ENCODE peak calls at places on chromosomes 11 and 22, in seven cellular contexts. L is coronary artery, E is pancreas, D is cardiac fibroblast, X is upper lobe of right lung, I is vagina, J is lower leg skin. S is an unnamed sample.

GRCh38 chr11:14413307-14414072 is 54.5 kb upstream of the RRAS2 start:
- DNase-seq in L (no peak), E (no peak), D (peak), X (no peak), I (no peak), J (no peak), S (peak)

GRCh38 chr11:86497310-86497709 is 122.6 kb downstream of the CCDC81 start:
- DNase-seq in L (no peak), E (no peak), D (peak), X (no peak), I (no peak), J (peak), S (peak)

GRCh38 chr11:37946155-37946766 is 1348.2 kb upstream of the RAG2 start:
- DNase-seq in L (no peak), E (no peak), D (peak), X (no peak), I (no peak), J (no peak), S (peak)

GRCh38 chr11:130131957-130132850 is 27.4 kb upstream of the ST14 start:
- DNase-seq in L (no peak), E (no peak), D (peak), X (no peak), I (no peak), J (no peak), S (peak)

GRCh38 chr11:36464720-36465119 is 45.4 kb downstream of the TRAF6 start:
- DNase-seq in L (no peak), E (no peak), D (no peak), X (no peak), I (no peak), J (no peak), S (no peak)

GRCh38 chr11:84720706-84721402 is 906.3 kb downstream of the DLG2 start:
- DNase-seq in L (no peak), E (peak), D (peak), X (peak), I (no peak), J (no peak), S (peak)

GRCh38 chr11:133522344-133522743 is 10.0 kb downstream of the OPCML start:
- DNase-seq in L (no peak), E (no peak), D (no peak), X (no peak), I (no peak), J (no peak), S (no peak)

GRCh38 chr22:48393041-48393370 is 1434.7 kb downstream of the BRD1 start:
- DNase-seq in L (no peak), E (no peak), D (no peak), X (no peak), I (no peak), J (peak), S (no peak)

GRCh38 chr11:28107331-28107725 is 628 bp downstream of the KIF18A start:
- DNase-seq in L (peak), E (no peak), D (no peak), X (no peak), I (no peak), J (no peak), S (no peak)

GRCh38 chr11:1548221-1549070 is 23.6 kb downstream of the DUSP8 start:
- DNase-seq in L (peak), E (peak), D (peak), X (peak), I (no peak), J (no peak), S (no peak)

GRCh38 chr11:78039919-78040671 is 17.0 kb upstream of the KCTD14 start:
- DNase-seq in L (no peak), E (peak), D (peak), X (peak), I (no peak), J (peak), S (peak)

GRCh38 chr11:27460571-27460970 is 12.0 kb downstream of the LGR4 start:
- DNase-seq in L (no peak), E (no peak), D (no peak), X (no peak), I (no peak), J (no peak), S (no peak)

GRCh38 chr22:29427176-29427760 is 11.1 kb upstream of the RFPL1 start:
- DNase-seq in L (peak), E (no peak), D (no peak), X (no peak), I (peak), J (peak), S (no peak)

GRCh38 chr11:27934830-27935145 is 173.2 kb downstream of the KIF18A start:
- DNase-seq in L (no peak), E (no peak), D (peak), X (no peak), I (no peak), J (no peak), S (peak)

GRCh38 chr11:76795285-76795935 is 12.3 kb downstream of the TSKU start:
- DNase-seq in L (peak), E (no peak), D (no peak), X (no peak), I (peak), J (no peak), S (no peak)

GRCh38 chr11:8814923-8815240 is 96.1 kb upstream of the AKIP1 start:
- DNase-seq in L (no peak), E (no peak), D (no peak), X (no peak), I (no peak), J (no peak), S (peak)

GRCh38 chr22:32043391-32043790 is 330 bp downstream of the SLC5A1 start:
- DNase-seq in L (no peak), E (no peak), D (no peak), X (no peak), I (no peak), J (no peak), S (no peak)

GRCh38 chr11:36375348-36376314 is 79.5 kb downstream of the PRR5L start:
- DNase-seq in L (no peak), E (no peak), D (no peak), X (no peak), I (no peak), J (no peak), S (peak)

GRCh38 chr11:102458531-102458930 is 6.0 kb upstream of the TMEM123 start:
- DNase-seq in L (no peak), E (no peak), D (peak), X (no peak), I (no peak), J (no peak), S (no peak)

GRCh38 chr22:26033071-26033470 is 136.2 kb upstream of the SEZ6L start:
- DNase-seq in L (no peak), E (no peak), D (no peak), X (no peak), I (no peak), J (no peak), S (no peak)

GRCh38 chr11:95996621-95997020 is 72.7 kb upstream of the MTMR2 start:
- DNase-seq in L (no peak), E (no peak), D (no peak), X (no peak), I (no peak), J (no peak), S (no peak)

GRCh38 chr11:30573951-30574350 is 12.2 kb downstream of the MPPED2 start:
- DNase-seq in L (no peak), E (no peak), D (no peak), X (no peak), I (no peak), J (no peak), S (no peak)

GRCh38 chr11:10878408-10879214 is 20.8 kb upstream of the ZBED5 start:
- DNase-seq in L (no peak), E (no peak), D (peak), X (no peak), I (no peak), J (no peak), S (peak)

GRCh38 chr11:118620529-118621070 is 13.2 kb downstream of the PHLDB1 start:
- DNase-seq in L (no peak), E (peak), D (peak), X (peak), I (no peak), J (peak), S (no peak)

GRCh38 chr11:5369793-5370192 is 13.8 kb upstream of the OR51M1 start:
- DNase-seq in L (no peak), E (no peak), D (peak), X (no peak), I (no peak), J (no peak), S (peak)

GRCh38 chr11:31477528-31478255 is 31.7 kb downstream of the IMMP1L start:
- DNase-seq in L (no peak), E (no peak), D (no peak), X (no peak), I (no peak), J (no peak), S (no peak)

GRCh38 chr11:69052343-69053168 is 3.8 kb downstream of the TPCN2 start:
- DNase-seq in L (no peak), E (peak), D (no peak), X (no peak), I (no peak), J (no peak), S (no peak)

GRCh38 chr22:44317886-44318637 is 5.3 kb upstream of the SHISAL1 start:
- DNase-seq in L (no peak), E (peak), D (no peak), X (no peak), I (no peak), J (no peak), S (no peak)

GRCh38 chr22:44473166-44473565 is 24.9 kb downstream of the RTL6 start:
- DNase-seq in L (no peak), E (no peak), D (peak), X (no peak), I (no peak), J (peak), S (no peak)

DNA sequence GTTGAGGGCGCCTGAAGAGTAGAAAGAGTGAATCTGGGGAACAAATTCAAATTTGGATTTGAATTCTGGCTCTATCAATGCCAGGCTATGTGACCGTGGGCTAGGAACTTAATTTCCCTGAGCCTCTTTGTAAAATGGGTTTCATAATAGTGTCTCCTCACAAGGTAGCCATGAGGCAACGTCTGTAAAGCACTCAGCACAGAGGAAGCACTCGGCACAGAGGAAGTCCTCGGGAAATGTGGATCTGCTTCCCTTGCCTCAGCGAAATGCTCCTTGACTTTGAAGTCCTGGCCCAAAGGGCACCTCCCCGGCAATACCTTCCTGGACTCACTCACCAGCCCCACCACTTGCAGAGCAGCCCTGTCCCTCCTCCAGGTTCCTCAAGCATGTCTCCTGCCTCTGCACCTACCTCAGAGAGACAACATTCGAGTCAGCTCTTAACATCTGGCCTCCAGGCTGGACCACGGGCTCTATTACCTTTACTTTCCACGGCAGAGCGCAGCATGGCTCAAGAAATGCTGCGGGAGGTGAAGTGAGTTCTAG is 17.7 kb downstream of the CD6 start:
- DNase-seq in L (no peak), E (no peak), D (no peak), X (no peak), I (no peak), J (no peak), S (no peak)
- H3K4me3 ChIP-seq in L (no peak), E (no peak), D (no peak), X (no peak), I (no peak), J (no peak), S (no peak)

GRCh38 chr22:23753371-23753770 is 854 bp downstream of the VPREB3 start:
- DNase-seq in L (no peak), E (no peak), D (no peak), X (no peak), I (no peak), J (no peak), S (no peak)
- TF ChIP-seq CTCF in L (no peak), E (no peak), D (no peak), X (no peak), I (no peak), J (no peak), S (no peak)

GRCh38 chr22:45975266-45976161 is 1.4 kb downstream of the WNT7B start:
- DNase-seq in L (no peak), E (no peak), D (no peak), X (no peak), I (no peak), J (no peak), S (no peak)
- H3K4me3 ChIP-seq in L (peak), E (no peak), D (no peak), X (peak), I (peak), J (no peak), S (no peak)

GRCh38 chr11:22177186-22177585 is 15.7 kb upstream of the ANO5 start:
- DNase-seq in L (no peak), E (no peak), D (no peak), X (no peak), I (no peak), J (no peak), S (no peak)
- TF ChIP-seq CTCF in L (no peak), E (no peak), D (no peak), X (no peak), I (no peak), J (no peak), S (no peak)

DNA sequence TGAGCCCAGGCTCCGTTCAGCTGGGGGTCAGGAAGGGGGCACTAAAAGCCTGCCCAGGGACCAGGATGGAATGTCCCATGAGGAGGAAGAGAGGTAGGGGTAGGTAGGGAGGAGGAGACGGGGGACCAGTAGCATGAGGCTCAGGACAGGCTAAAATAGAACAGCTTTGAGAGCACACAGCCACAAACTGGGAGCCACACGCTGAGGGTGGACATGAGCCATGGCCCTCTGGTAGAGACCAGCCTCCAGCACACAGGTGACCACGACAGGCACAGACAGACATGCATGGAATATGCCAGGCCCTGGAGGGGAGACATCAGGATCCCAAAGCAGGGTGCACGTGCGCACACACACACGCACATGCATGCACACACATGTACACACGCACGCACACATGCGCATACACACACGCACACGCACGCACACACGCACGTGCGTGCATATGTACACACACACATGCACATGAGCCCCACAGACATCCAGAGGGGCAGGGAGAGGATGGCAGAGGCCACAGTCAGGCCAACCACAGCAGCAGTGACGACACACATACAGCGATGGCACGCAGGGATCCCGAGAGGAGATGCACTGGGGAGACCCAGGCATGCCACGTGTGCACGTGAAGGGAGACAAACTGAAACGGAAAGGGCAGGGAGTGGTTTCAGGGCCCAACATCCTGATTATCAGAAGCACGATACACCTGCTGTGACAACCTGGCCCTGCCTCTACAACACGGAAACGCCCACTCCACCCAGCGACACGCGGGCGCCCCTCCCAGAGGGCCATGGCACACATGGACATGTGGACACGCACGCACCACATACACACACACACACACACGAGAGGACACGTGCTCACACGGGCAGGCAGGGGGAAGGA is 25.7 kb downstream of the LRRC10B start:
- DNase-seq in L (no peak), E (no peak), D (no peak), X (no peak), I (no peak), J (no peak), S (no peak)
- H3K4me3 ChIP-seq in L (no peak), E (no peak), D (no peak), X (no peak), I (no peak), J (no peak), S (no peak)

GRCh38 chr11:71356904-71357303 is 91.3 kb downstream of the DHCR7 start:
- DNase-seq in L (no peak), E (no peak), D (no peak), X (no peak), I (no peak), J (no peak), S (no peak)

GRCh38 chr11:71356280-71356876 is 91.8 kb downstream of the DHCR7 start:
- DNase-seq in L (no peak), E (no peak), D (no peak), X (no peak), I (no peak), J (no peak), S (no peak)

GRCh38 chr11:71358963-71359567 is 89.1 kb downstream of the DHCR7 start:
- DNase-seq in L (no peak), E (no peak), D (no peak), X (no peak), I (no peak), J (no peak), S (no peak)

GRCh38 chr11:71357414-71357813 is 90.8 kb downstream of the DHCR7 start:
- DNase-seq in L (no peak), E (no peak), D (no peak), X (no peak), I (no peak), J (no peak), S (no peak)

DNA sequence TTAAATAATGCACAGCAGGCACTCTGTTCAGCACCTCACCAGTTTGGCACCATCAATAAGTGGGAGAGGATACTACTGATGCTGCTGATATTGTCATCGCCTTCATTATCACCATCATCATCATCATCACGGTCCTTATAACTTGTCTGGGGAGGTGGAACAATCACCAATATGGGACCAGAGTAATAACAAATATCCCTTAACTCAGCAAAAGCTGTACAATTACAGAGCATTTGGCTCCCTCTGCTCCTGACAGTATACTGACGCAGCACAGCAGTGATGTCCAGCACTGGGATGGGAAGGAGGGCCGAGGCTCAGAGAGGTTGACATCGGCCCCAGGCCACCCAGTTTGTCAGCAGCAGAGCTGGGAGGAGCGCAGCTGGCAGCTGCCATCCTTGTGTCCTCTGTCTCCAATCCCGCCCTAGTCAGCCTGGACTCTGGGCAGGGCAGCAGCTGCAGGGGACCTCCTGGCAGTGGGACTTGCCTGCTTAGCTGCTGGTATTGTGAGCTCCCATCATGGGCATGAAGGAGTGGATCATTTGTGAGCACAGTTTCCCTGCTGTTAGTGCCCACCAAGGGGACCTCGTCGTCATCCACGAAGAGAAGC is 90.0 kb downstream of the DHCR7 start:
- DNase-seq in L (no peak), E (no peak), D (no peak), X (no peak), I (no peak), J (no peak), S (no peak)
- TF ChIP-seq CTCF in L (no peak), E (no peak), D (no peak), X (no peak), I (no peak), J (no peak), S (no peak)

GRCh38 chr22:20205964-20206708 is 55.3 kb upstream of the CCDC188 start:
- DNase-seq in L (no peak), E (peak), D (peak), X (peak), I (no peak), J (peak), S (peak)
- H3K4me3 ChIP-seq in L (peak), E (peak), D (peak), X (peak), I (peak), J (peak), S (peak)

GRCh38 chr11:57339305-57339704 is 1.2 kb downstream of the P2RX3 start:
- DNase-seq in L (no peak), E (peak), D (no peak), X (no peak), I (no peak), J (no peak), S (no peak)

GRCh38 chr11:57342702-57343101 is 4.5 kb downstream of the P2RX3 start:
- DNase-seq in L (no peak), E (no peak), D (no peak), X (no peak), I (no peak), J (no peak), S (no peak)

GRCh38 chr11:57341250-57341808 is 3.2 kb downstream of the P2RX3 start:
- DNase-seq in L (no peak), E (no peak), D (no peak), X (no peak), I (no peak), J (no peak), S (no peak)

GRCh38 chr11:57338152-57338551 is at the start of gene P2RX3:
- DNase-seq in L (no peak), E (peak), D (no peak), X (no peak), I (no peak), J (no peak), S (no peak)

GRCh38 chr11:57340228-57340627 is 2.1 kb downstream of the P2RX3 start:
- DNase-seq in L (no peak), E (peak), D (peak), X (no peak), I (no peak), J (no peak), S (no peak)
- TF ChIP-seq CTCF in L (no peak), E (no peak), D (peak), X (no peak), I (no peak), J (no peak), S (no peak)